ENCODE peak calls at places on chromosomes 16 and 17, in nine cellular contexts. Q is NT2/D1; D is glutamatergic neuron; J is stimulated activated CD4-positive, alpha-beta T cell treated with anti-CD3 and anti-CD28 coated beads, Interleukin-1b, Interleukin-23, amount 100 ng/mL, for 1 hour; H is GM12891; V is right lobe of liver; W is mucosa of descending colon; X is GM04503; R is skeletal muscle cell. S is an unnamed sample.

GRCh38 chr16:685967-686366 is 1.8 kb upstream of the JMJD8 start:
- DNase-seq in W (no peak), X (no peak), V (peak; percentile 71), H (no peak), D (peak; percentile 67), R (no peak), Q (no peak), J (no peak), S (no peak)

GRCh38 chr16:47577029-47577428 is 115.9 kb downstream of the PHKB start:
- DNase-seq in D (no peak), R (no peak), X (no peak), W (no peak), J (no peak), V (no peak), Q (no peak), H (no peak), S (no peak)

GRCh38 chr16:79970551-79971236 is 370.2 kb upstream of the MAF start:
- DNase-seq in X (peak; percentile 1), D (no peak), R (no peak), H (no peak), V (peak; percentile 85), Q (no peak), J (no peak), W (no peak), S (no peak)

GRCh38 chr17:8152112-8152775 is at the start of gene PER1:
- DNase-seq in X (peak; percentile 76), H (peak; percentile 75), J (peak; percentile 74), R (peak; percentile 94), Q (no peak), V (peak; percentile 99), W (peak; percentile 97), D (peak; percentile 98), S (peak; percentile 90)

GRCh38 chr16:22235839-22236745 is 30.0 kb downstream of the EEF2K start:
- DNase-seq in D (no peak), V (no peak), J (no peak), W (no peak), Q (no peak), X (no peak), H (no peak), R (no peak), S (no peak)

GRCh38 chr16:58381661-58382060 is 10.6 kb upstream of the GINS3 start:
- DNase-seq in H (no peak), V (no peak), J (no peak), R (no peak), D (no peak), W (no peak), Q (no peak), X (no peak), S (no peak)

GRCh38 chr17:35973333-35974260 is 7.7 kb downstream of the CCL16 start:
- DNase-seq in R (no peak), D (no peak), V (peak; percentile 94), H (no peak), X (peak; percentile 3), W (no peak), Q (no peak), J (no peak), S (no peak)

GRCh38 chr16:73672135-73672534 is 624.2 kb upstream of the ZFHX3 start:
- DNase-seq in X (no peak), J (no peak), V (no peak), D (no peak), H (no peak), R (no peak), Q (no peak), W (no peak), S (no peak)

GRCh38 chr17:48997103-48997826 is at the start of gene IGF2BP1:
- DNase-seq in R (no peak), D (peak; percentile 73), J (no peak), X (no peak), W (no peak), Q (peak; percentile 63), H (peak; percentile 45), V (no peak), S (no peak)

GRCh38 chr16:84952335-84953050 is 58.8 kb downstream of the ZDHHC7 start:
- DNase-seq in J (peak; percentile 46), W (no peak), X (no peak), H (peak; percentile 72), D (peak; percentile 72), R (no peak), Q (peak; percentile 81), V (peak; percentile 80), S (peak; percentile 77)

GRCh38 chr16:60929-61878 is 7.6 kb downstream of the SNRNP25 start:
- DNase-seq in H (no peak), W (no peak), R (no peak), Q (no peak), X (no peak), D (no peak), J (no peak), V (no peak), S (peak; percentile 7)

GRCh38 chr17:81452551-81452950 is 57.3 kb downstream of the BAHCC1 start:
- DNase-seq in Q (no peak), J (no peak), V (no peak), H (no peak), X (no peak), W (no peak), R (no peak), D (no peak), S (no peak)

GRCh38 chr17:66437466-66438026 is 135.1 kb downstream of the PRKCA start:
- DNase-seq in V (no peak), W (no peak), J (no peak), Q (no peak), H (no peak), D (no peak), X (no peak), R (no peak), S (no peak)

GRCh38 chr17:73293480-73293911 is 18.3 kb downstream of the CDC42EP4 start:
- DNase-seq in D (no peak), V (peak; percentile 94), X (peak; percentile 67), J (no peak), W (no peak), R (no peak), H (no peak), Q (no peak), S (no peak)

GRCh38 chr17:11553135-11553534 is 45.1 kb upstream of the DNAH9 start:
- DNase-seq in J (no peak), H (no peak), Q (no peak), R (no peak), D (no peak), V (no peak), W (no peak), X (no peak), S (no peak)

GRCh38 chr16:3542153-3542550 is 35.1 kb downstream of the NLRC3 start:
- DNase-seq in W (no peak), X (no peak), H (no peak), Q (no peak), J (no peak), V (no peak), D (no peak), R (no peak), S (no peak)

GRCh38 chr16:22357635-22357971 is 16.8 kb downstream of the CDR2 start:
- DNase-seq in D (no peak), W (no peak), R (no peak), H (no peak), X (no peak), V (no peak), J (no peak), Q (no peak), S (no peak)

GRCh38 chr17:49738456-49739163 is 25.3 kb downstream of the FAM117A start:
- DNase-seq in D (no peak), Q (no peak), X (no peak), V (peak; percentile 60), H (no peak), W (no peak), R (no peak), J (no peak), S (no peak)

GRCh38 chr17:80694085-80694991 is 149.7 kb downstream of the RPTOR start:
- DNase-seq in H (no peak), R (no peak), Q (no peak), X (no peak), J (no peak), D (peak; percentile 35), W (no peak), V (no peak), S (no peak)

GRCh38 chr16:35221482-35222185 is 1762.2 kb downstream of the TP53TG3F start:
- DNase-seq in D (no peak), J (no peak), W (no peak), H (no peak), V (no peak), R (no peak), X (no peak), Q (no peak), S (no peak)

GRCh38 chr17:56914641-56915263 is 903 bp upstream of the TRIM25 start:
- DNase-seq in H (no peak), J (no peak), W (no peak), R (no peak), Q (no peak), X (no peak), D (no peak), V (peak; percentile 45), S (no peak)

GRCh38 chr17:31541559-31541958 is 150.1 kb downstream of the RAB11FIP4 start:
- DNase-seq in H (no peak), J (no peak), W (no peak), D (no peak), X (no peak), V (no peak), Q (no peak), R (no peak), S (no peak)